ENCODE peak calls at places on chromosomes 4 and X, in four cellular contexts. One of them, this sample, is unnamed.

GRCh38 chr4:19711871-19712270 is 539.8 kb upstream of the SLIT2 start:
- DNase-seq in cardiac muscle cell: peak; percentile 43
- DNase-seq in tibial nerve: no peak
- DNase-seq in effector memory CD4-positive, alpha-beta T cell: no peak
- DNase-seq in this sample: no peak

GRCh38 chr4:173794662-173795061 is 264.6 kb upstream of the HAND2 start:
- DNase-seq in effector memory CD4-positive, alpha-beta T cell: no peak
- DNase-seq in cardiac muscle cell: peak; percentile 55
- DNase-seq in tibial nerve: no peak
- DNase-seq in this sample: no peak

GRCh38 chr4:70522626-70523025 is 4.3 kb downstream of the AMTN start:
- DNase-seq in effector memory CD4-positive, alpha-beta T cell: no peak
- DNase-seq in cardiac muscle cell: no peak
- DNase-seq in tibial nerve: no peak
- DNase-seq in this sample: no peak

GRCh38 chrX:20680998-20681397 is 414.3 kb upstream of the RPS6KA3 start:
- DNase-seq in cardiac muscle cell: peak; percentile 0
- DNase-seq in effector memory CD4-positive, alpha-beta T cell: no peak
- DNase-seq in tibial nerve: no peak
- DNase-seq in this sample: no peak

GRCh38 chr4:162115323-162115722 is 48.5 kb downstream of the FSTL5 start:
- DNase-seq in effector memory CD4-positive, alpha-beta T cell: no peak
- DNase-seq in cardiac muscle cell: no peak
- DNase-seq in tibial nerve: no peak
- DNase-seq in this sample: no peak

GRCh38 chr4:170736710-170737109 is 647.0 kb upstream of the AADAT start:
- DNase-seq in cardiac muscle cell: no peak
- DNase-seq in effector memory CD4-positive, alpha-beta T cell: no peak
- DNase-seq in tibial nerve: no peak
- DNase-seq in this sample: no peak

GRCh38 chr4:100070868-100071267 is 119.4 kb downstream of the DDIT4L start:
- DNase-seq in tibial nerve: no peak
- DNase-seq in effector memory CD4-positive, alpha-beta T cell: no peak
- DNase-seq in cardiac muscle cell: no peak
- DNase-seq in this sample: no peak

GRCh38 chrX:11899091-11899490 is 141.1 kb downstream of the MSL3 start:
- DNase-seq in effector memory CD4-positive, alpha-beta T cell: no peak
- DNase-seq in cardiac muscle cell: peak; percentile 60
- DNase-seq in tibial nerve: no peak
- DNase-seq in this sample: no peak

GRCh38 chrX:143017272-143017671 is 8.5 kb upstream of the SPANXN4 start:
- DNase-seq in effector memory CD4-positive, alpha-beta T cell: no peak
- DNase-seq in cardiac muscle cell: no peak
- DNase-seq in tibial nerve: no peak
- DNase-seq in this sample: no peak

GRCh38 chr4:48016141-48017107 is at the start of the genes CNGA1 and NIPAL1:
- DNase-seq in effector memory CD4-positive, alpha-beta T cell: peak; percentile 56
- DNase-seq in tibial nerve: peak; percentile 21
- DNase-seq in cardiac muscle cell: peak; percentile 68
- DNase-seq in this sample: peak; percentile 62

GRCh38 chrX:127490000-127490399 is 562.2 kb downstream of the ACTRT1 start:
- DNase-seq in tibial nerve: no peak
- DNase-seq in effector memory CD4-positive, alpha-beta T cell: no peak
- DNase-seq in cardiac muscle cell: no peak
- DNase-seq in this sample: no peak

GRCh38 chr4:16745009-16745408 is 153.4 kb downstream of the LDB2 start:
- DNase-seq in cardiac muscle cell: peak; percentile 80
- DNase-seq in effector memory CD4-positive, alpha-beta T cell: no peak
- DNase-seq in tibial nerve: peak; percentile 19
- DNase-seq in this sample: no peak

GRCh38 chr4:115126487-115126886 is 13.1 kb upstream of the NDST4 start:
- DNase-seq in tibial nerve: no peak
- DNase-seq in effector memory CD4-positive, alpha-beta T cell: no peak
- DNase-seq in cardiac muscle cell: no peak
- DNase-seq in this sample: no peak

GRCh38 chr4:158157412-158157811 is 15.4 kb downstream of the GASK1B start:
- DNase-seq in tibial nerve: no peak
- DNase-seq in cardiac muscle cell: no peak
- DNase-seq in effector memory CD4-positive, alpha-beta T cell: no peak
- DNase-seq in this sample: no peak

GRCh38 chrX:1213971-1214370 is 1.5 kb upstream of the CRLF2 start:
- DNase-seq in effector memory CD4-positive, alpha-beta T cell: no peak
- DNase-seq in cardiac muscle cell: no peak
- DNase-seq in tibial nerve: no peak
- DNase-seq in this sample: no peak

GRCh38 chr4:110799171-110799570 is 176.3 kb upstream of the PITX2 start:
- DNase-seq in cardiac muscle cell: no peak
- DNase-seq in tibial nerve: no peak
- DNase-seq in effector memory CD4-positive, alpha-beta T cell: no peak
- DNase-seq in this sample: no peak

GRCh38 chr4:179607003-179607402 is 2164.8 kb upstream of the AGA start:
- DNase-seq in cardiac muscle cell: no peak
- DNase-seq in tibial nerve: no peak
- DNase-seq in effector memory CD4-positive, alpha-beta T cell: no peak
- DNase-seq in this sample: no peak

GRCh38 chr4:54855221-54855854 is 197.6 kb downstream of the KIT start:
- DNase-seq in tibial nerve: no peak
- DNase-seq in effector memory CD4-positive, alpha-beta T cell: no peak
- DNase-seq in cardiac muscle cell: no peak
- DNase-seq in this sample: no peak

GRCh38 chr4:99462875-99463464 is 27.8 kb upstream of the ADH7 start:
- DNase-seq in effector memory CD4-positive, alpha-beta T cell: no peak
- DNase-seq in cardiac muscle cell: peak; percentile 86
- DNase-seq in tibial nerve: peak; percentile 53
- DNase-seq in this sample: peak; percentile 29

GRCh38 chr4:89196056-89196674 is 84.8 kb downstream of the TIGD2 start:
- DNase-seq in tibial nerve: no peak
- DNase-seq in effector memory CD4-positive, alpha-beta T cell: no peak
- DNase-seq in cardiac muscle cell: peak; percentile 38
- DNase-seq in this sample: no peak

GRCh38 chrX:133859336-133859735 is 126.1 kb downstream of the GPC3 start:
- DNase-seq in cardiac muscle cell: no peak
- DNase-seq in tibial nerve: no peak
- DNase-seq in effector memory CD4-positive, alpha-beta T cell: no peak
- DNase-seq in this sample: no peak

GRCh38 chrX:113390531-113390930 is 549.9 kb upstream of the AMOT start:
- DNase-seq in tibial nerve: no peak
- DNase-seq in cardiac muscle cell: no peak
- DNase-seq in effector memory CD4-positive, alpha-beta T cell: no peak
- DNase-seq in this sample: no peak

GRCh38 chr4:15144249-15144966 is 142.1 kb downstream of the CPEB2 start:
- DNase-seq in cardiac muscle cell: no peak
- DNase-seq in tibial nerve: no peak
- DNase-seq in effector memory CD4-positive, alpha-beta T cell: no peak
- DNase-seq in this sample: no peak

GRCh38 chr4:94574616-94575015 is 122.9 kb downstream of the PDLIM5 start:
- DNase-seq in effector memory CD4-positive, alpha-beta T cell: no peak
- DNase-seq in tibial nerve: no peak
- DNase-seq in cardiac muscle cell: no peak
- DNase-seq in this sample: no peak

GRCh38 chr4:136864580-136865185 is 667.6 kb downstream of the PCDH18 start:
- DNase-seq in effector memory CD4-positive, alpha-beta T cell: no peak
- DNase-seq in tibial nerve: peak; percentile 78
- DNase-seq in cardiac muscle cell: peak; percentile 90
- DNase-seq in this sample: no peak

GRCh38 chrX:132488819-132489255 is at the start of gene MBNL3:
- DNase-seq in cardiac muscle cell: peak; percentile 62
- DNase-seq in tibial nerve: peak; percentile 10
- DNase-seq in effector memory CD4-positive, alpha-beta T cell: peak; percentile 58
- DNase-seq in this sample: peak; percentile 69

GRCh38 chr4:15910150-15910945 is 28.2 kb downstream of the FGFBP1 start:
- DNase-seq in tibial nerve: no peak
- DNase-seq in effector memory CD4-positive, alpha-beta T cell: no peak
- DNase-seq in cardiac muscle cell: no peak
- DNase-seq in this sample: no peak

GRCh38 chr4:110678517-110678916 is 55.6 kb upstream of the PITX2 start:
- DNase-seq in effector memory CD4-positive, alpha-beta T cell: no peak
- DNase-seq in cardiac muscle cell: no peak
- DNase-seq in tibial nerve: no peak
- DNase-seq in this sample: no peak

GRCh38 chr4:120801171-120801758 is 121.3 kb downstream of the PRDM5 start:
- DNase-seq in effector memory CD4-positive, alpha-beta T cell: no peak
- DNase-seq in tibial nerve: no peak
- DNase-seq in cardiac muscle cell: peak; percentile 69
- DNase-seq in this sample: no peak

GRCh38 chr4:180296036-180296599 is 1947.1 kb upstream of the TENM3 start:
- DNase-seq in cardiac muscle cell: no peak
- DNase-seq in tibial nerve: no peak
- DNase-seq in effector memory CD4-positive, alpha-beta T cell: no peak
- DNase-seq in this sample: no peak

GRCh38 chrX:43005561-43005960 is 227.6 kb upstream of the PPP1R2C start:
- DNase-seq in effector memory CD4-positive, alpha-beta T cell: no peak
- DNase-seq in tibial nerve: no peak
- DNase-seq in cardiac muscle cell: no peak
- DNase-seq in this sample: no peak

GRCh38 chrX:136397001-136397400 is 90.7 kb upstream of the BRS3 start:
- DNase-seq in effector memory CD4-positive, alpha-beta T cell: no peak
- DNase-seq in tibial nerve: no peak
- DNase-seq in cardiac muscle cell: no peak
- DNase-seq in this sample: no peak

GRCh38 chr4:27881705-27882104 is 1021.1 kb downstream of the STIM2 start:
- DNase-seq in cardiac muscle cell: no peak
- DNase-seq in tibial nerve: no peak
- DNase-seq in effector memory CD4-positive, alpha-beta T cell: no peak
- DNase-seq in this sample: no peak

GRCh38 chrX:16305187-16305586 is 137.9 kb downstream of the MAGEB17 start:
- DNase-seq in cardiac muscle cell: no peak
- DNase-seq in tibial nerve: no peak
- DNase-seq in effector memory CD4-positive, alpha-beta T cell: no peak
- DNase-seq in this sample: no peak

GRCh38 chr4:2059726-2060577 is 825 bp downstream of the NAT8L start:
- DNase-seq in effector memory CD4-positive, alpha-beta T cell: no peak
- DNase-seq in tibial nerve: no peak
- DNase-seq in cardiac muscle cell: no peak
- DNase-seq in this sample: no peak

GRCh38 chr4:14871676-14872430 is 130.4 kb upstream of the CPEB2 start:
- DNase-seq in effector memory CD4-positive, alpha-beta T cell: peak; percentile 1
- DNase-seq in cardiac muscle cell: no peak
- DNase-seq in tibial nerve: no peak
- DNase-seq in this sample: peak; percentile 6

GRCh38 chr4:172042714-172043114 is 229.5 kb downstream of the GALNTL6 start:
- DNase-seq in effector memory CD4-positive, alpha-beta T cell: no peak
- DNase-seq in tibial nerve: no peak
- DNase-seq in cardiac muscle cell: no peak
- DNase-seq in this sample: no peak

GRCh38 chrX:8724176-8724757 is 7.7 kb downstream of the ANOS1 start:
- DNase-seq in tibial nerve: no peak
- DNase-seq in cardiac muscle cell: peak; percentile 47
- DNase-seq in effector memory CD4-positive, alpha-beta T cell: no peak
- DNase-seq in this sample: no peak
- H3K4me1 ChIP-seq in tibial nerve: no peaks in the 10 kb centered on the region
- H3K4me1 ChIP-seq in cardiac muscle cell: peaks cover 20% of the 10 kb centered on the region
- H3K4me1 ChIP-seq in effector memory CD4-positive, alpha-beta T cell: no peaks in the 10 kb centered on the region
- H3K4me1 ChIP-seq in this sample: no peaks in the 10 kb centered on the region

GRCh38 chr4:150328496-150328895 is 250.3 kb downstream of the DCLK2 start:
- DNase-seq in tibial nerve: no peak
- DNase-seq in effector memory CD4-positive, alpha-beta T cell: no peak
- DNase-seq in cardiac muscle cell: no peak
- DNase-seq in this sample: no peak

GRCh38 chr4:150327262-150327780 is 249.1 kb downstream of the DCLK2 start:
- DNase-seq in effector memory CD4-positive, alpha-beta T cell: no peak
- DNase-seq in cardiac muscle cell: peak; percentile 34
- DNase-seq in tibial nerve: no peak
- DNase-seq in this sample: no peak

GRCh38 chr4:150325872-150326271 is 247.6 kb downstream of the DCLK2 start:
- DNase-seq in tibial nerve: no peak
- DNase-seq in cardiac muscle cell: no peak
- DNase-seq in effector memory CD4-positive, alpha-beta T cell: no peak
- DNase-seq in this sample: no peak

GRCh38 chr4:150332086-150332485 is 249.9 kb upstream of the MAB21L2 start:
- DNase-seq in cardiac muscle cell: no peak
- DNase-seq in tibial nerve: no peak
- DNase-seq in effector memory CD4-positive, alpha-beta T cell: no peak
- DNase-seq in this sample: no peak

DNA sequence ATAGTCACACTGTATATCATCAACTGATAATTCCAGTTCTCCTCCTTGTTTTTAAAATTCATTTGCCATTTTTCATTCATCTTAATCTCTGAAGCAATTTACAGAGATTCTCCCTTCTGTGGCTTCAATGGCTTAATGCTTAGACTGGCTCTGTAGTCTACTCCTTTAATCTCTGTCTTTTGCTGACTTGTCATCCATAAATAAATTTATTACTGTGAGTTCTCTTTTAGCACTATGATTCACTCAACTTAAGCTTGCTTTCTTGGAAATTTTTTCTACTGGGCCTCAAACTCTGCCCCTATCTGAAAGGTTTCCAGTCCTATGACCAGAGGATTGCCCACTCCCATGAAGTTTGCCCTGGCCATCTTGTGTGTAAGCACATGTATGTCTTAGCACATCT is 251.1 kb downstream of the DCLK2 start:
- DNase-seq in effector memory CD4-positive, alpha-beta T cell: no peak
- DNase-seq in tibial nerve: no peak
- DNase-seq in cardiac muscle cell: no peak
- DNase-seq in this sample: no peak
- H3K27ac ChIP-seq in effector memory CD4-positive, alpha-beta T cell: no peak overlapping the region
- H3K27ac ChIP-seq in tibial nerve: no peak overlapping the region
- H3K27ac ChIP-seq in cardiac muscle cell: no peak overlapping the region
- H3K27ac ChIP-seq in this sample: no peak overlapping the region

GRCh38 chr4:184439856-184440592 is 34.3 kb downstream of the IRF2 start:
- DNase-seq in cardiac muscle cell: peak; percentile 82
- DNase-seq in effector memory CD4-positive, alpha-beta T cell: no peak
- DNase-seq in tibial nerve: no peak
- DNase-seq in this sample: no peak

GRCh38 chr4:184434496-184435066 is 39.8 kb downstream of the IRF2 start:
- DNase-seq in tibial nerve: no peak
- DNase-seq in effector memory CD4-positive, alpha-beta T cell: no peak
- DNase-seq in cardiac muscle cell: no peak
- DNase-seq in this sample: no peak

GRCh38 chr4:184437988-184438774 is 36.2 kb downstream of the IRF2 start:
- DNase-seq in tibial nerve: no peak
- DNase-seq in effector memory CD4-positive, alpha-beta T cell: no peak
- DNase-seq in cardiac muscle cell: no peak
- DNase-seq in this sample: no peak

GRCh38 chr4:184439386-184439785 is 35.0 kb downstream of the IRF2 start:
- DNase-seq in tibial nerve: no peak
- DNase-seq in cardiac muscle cell: no peak
- DNase-seq in effector memory CD4-positive, alpha-beta T cell: no peak
- DNase-seq in this sample: no peak

GRCh38 chr4:184437565-184437964 is 36.8 kb downstream of the IRF2 start:
- DNase-seq in tibial nerve: no peak
- DNase-seq in effector memory CD4-positive, alpha-beta T cell: no peak
- DNase-seq in cardiac muscle cell: no peak
- DNase-seq in this sample: no peak
- H3K4me1 ChIP-seq in tibial nerve: peaks cover 20% of the 10 kb centered on the region
- H3K4me1 ChIP-seq in effector memory CD4-positive, alpha-beta T cell: no peaks in the 10 kb centered on the region
- H3K4me1 ChIP-seq in cardiac muscle cell: no peaks in the 10 kb centered on the region
- H3K4me1 ChIP-seq in this sample: peaks cover 43% of the 10 kb centered on the region

DNA sequence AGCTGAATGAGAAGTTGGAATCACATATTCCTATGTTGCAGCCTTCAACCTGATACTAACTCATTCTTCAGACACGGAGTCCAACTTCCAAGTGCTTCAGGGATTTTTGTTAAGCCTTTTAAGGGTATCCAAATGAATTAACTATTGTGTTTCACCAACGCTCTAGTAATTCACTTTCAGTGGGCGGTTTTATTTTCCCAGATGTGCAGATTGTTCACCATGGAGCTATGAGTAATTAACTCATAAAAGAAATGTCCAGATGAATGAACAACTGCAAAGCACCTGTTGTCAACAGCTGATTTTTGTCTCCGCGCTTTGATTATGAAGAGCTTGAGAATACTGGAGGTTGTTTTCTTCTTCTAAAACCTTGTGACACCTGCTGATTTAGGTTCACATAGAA is 187.6 kb downstream of the CBR4 start:
- DNase-seq in effector memory CD4-positive, alpha-beta T cell: no peak
- DNase-seq in tibial nerve: no peak
- DNase-seq in cardiac muscle cell: no peak
- DNase-seq in this sample: no peak
- H3K27ac ChIP-seq in effector memory CD4-positive, alpha-beta T cell: no peak overlapping the region
- H3K27ac ChIP-seq in tibial nerve: no peak overlapping the region
- H3K27ac ChIP-seq in cardiac muscle cell: peak overlapping the region; percentile 49
- H3K27ac ChIP-seq in this sample: no peak overlapping the region